ENCODE peak calls at places on chromosome 9, in five cellular contexts. H, C, W, X and V are unnamed samples.

GRCh38 chr9:35954942-35955546 is 2.9 kb downstream of the OR2S2 start:
- DNase-seq in H (no peak), C (peak; percentile 50), W (no peak), X (peak; percentile 56), V (no peak)

GRCh38 chr9:34983209-34983608 is 6.3 kb upstream of the DNAJB5 start:
- DNase-seq in H (no peak), C (no peak), W (no peak), X (no peak), V (no peak)

GRCh38 chr9:70602364-70603019 is 188.0 kb upstream of the KLF9 start:
- DNase-seq in H (peak; percentile 53), C (peak; percentile 50), W (peak; percentile 7), X (peak; percentile 64), V (peak; percentile 67)

GRCh38 chr9:72564517-72565281 is 43.3 kb downstream of the TMC1 start:
- DNase-seq in H (no peak), C (no peak), W (no peak), X (no peak), V (no peak)

GRCh38 chr9:94065535-94065961 is 18.7 kb upstream of the PTPDC1 start:
- DNase-seq in H (peak; percentile 61), C (peak; percentile 70), W (peak; percentile 25), X (peak; percentile 65), V (peak; percentile 65)

GRCh38 chr9:35818341-35818740 is 3.5 kb upstream of the HINT2 start:
- DNase-seq in H (no peak), C (no peak), W (no peak), X (no peak), V (no peak)

GRCh38 chr9:14246951-14247350 is 67.0 kb downstream of the NFIB start:
- DNase-seq in H (no peak), C (no peak), W (no peak), X (no peak), V (no peak)

GRCh38 chr9:126514037-126514821 is 99.5 kb upstream of the LMX1B start:
- DNase-seq in H (peak; percentile 61), C (peak; percentile 64), W (peak; percentile 52), X (no peak), V (peak; percentile 92)

GRCh38 chr9:113131689-113132151 is 19.1 kb upstream of the SLC31A2 start:
- DNase-seq in H (no peak), C (no peak), W (no peak), X (no peak), V (no peak)

GRCh38 chr9:8660383-8660782 is 860.8 kb upstream of the DMAC1 start:
- DNase-seq in H (peak; percentile 67), C (peak; percentile 59), W (no peak), X (no peak), V (no peak)

GRCh38 chr9:19788152-19788551 is 685 bp downstream of the SLC24A2 start:
- DNase-seq in H (no peak), C (no peak), W (no peak), X (no peak), V (no peak)

GRCh38 chr9:37002413-37003217 is 31.5 kb downstream of the PAX5 start:
- DNase-seq in H (no peak), C (no peak), W (no peak), X (no peak), V (no peak)

GRCh38 chr9:96382175-96382574 is 1.3 kb downstream of the SLC35D2 start:
- DNase-seq in H (no peak), C (no peak), W (no peak), X (peak; percentile 20), V (no peak)

GRCh38 chr9:72977670-72978069 is 24.8 kb upstream of the ALDH1A1 start:
- DNase-seq in H (no peak), C (no peak), W (no peak), X (no peak), V (no peak)

GRCh38 chr9:80775515-80775914 is 913.8 kb downstream of the TLE1 start:
- DNase-seq in H (no peak), C (no peak), W (no peak), X (no peak), V (no peak)

GRCh38 chr9:73239868-73240267 is 88.2 kb downstream of the ANXA1 start:
- DNase-seq in H (no peak), C (no peak), W (no peak), X (no peak), V (no peak)

GRCh38 chr9:128061305-128061704 is 5.8 kb downstream of the NAIF1 start:
- DNase-seq in H (no peak), C (no peak), W (no peak), X (no peak), V (no peak)

GRCh38 chr9:1071730-1072129 is 21.6 kb downstream of the DMRT2 start:
- DNase-seq in H (no peak), C (no peak), W (no peak), X (no peak), V (no peak)

GRCh38 chr9:13100914-13101572 is 178.4 kb downstream of the MPDZ start:
- DNase-seq in H (no peak), C (no peak), W (no peak), X (no peak), V (no peak)

GRCh38 chr9:34719021-34719768 is 9.3 kb upstream of the CCL21 start:
- DNase-seq in H (no peak), C (no peak), W (no peak), X (no peak), V (no peak)

GRCh38 chr9:18896531-18897179 is 136.4 kb downstream of the SAXO1 start:
- DNase-seq in H (no peak), C (no peak), W (no peak), X (no peak), V (no peak)

GRCh38 chr9:113564804-113565237 is 101.3 kb downstream of the RGS3 start:
- DNase-seq in H (peak; percentile 62), C (peak; percentile 85), W (no peak), X (no peak), V (peak; percentile 94)

GRCh38 chr9:20658677-20659473 is 25.2 kb upstream of the FOCAD start:
- DNase-seq in H (no peak), C (no peak), W (no peak), X (no peak), V (no peak)

DNA sequence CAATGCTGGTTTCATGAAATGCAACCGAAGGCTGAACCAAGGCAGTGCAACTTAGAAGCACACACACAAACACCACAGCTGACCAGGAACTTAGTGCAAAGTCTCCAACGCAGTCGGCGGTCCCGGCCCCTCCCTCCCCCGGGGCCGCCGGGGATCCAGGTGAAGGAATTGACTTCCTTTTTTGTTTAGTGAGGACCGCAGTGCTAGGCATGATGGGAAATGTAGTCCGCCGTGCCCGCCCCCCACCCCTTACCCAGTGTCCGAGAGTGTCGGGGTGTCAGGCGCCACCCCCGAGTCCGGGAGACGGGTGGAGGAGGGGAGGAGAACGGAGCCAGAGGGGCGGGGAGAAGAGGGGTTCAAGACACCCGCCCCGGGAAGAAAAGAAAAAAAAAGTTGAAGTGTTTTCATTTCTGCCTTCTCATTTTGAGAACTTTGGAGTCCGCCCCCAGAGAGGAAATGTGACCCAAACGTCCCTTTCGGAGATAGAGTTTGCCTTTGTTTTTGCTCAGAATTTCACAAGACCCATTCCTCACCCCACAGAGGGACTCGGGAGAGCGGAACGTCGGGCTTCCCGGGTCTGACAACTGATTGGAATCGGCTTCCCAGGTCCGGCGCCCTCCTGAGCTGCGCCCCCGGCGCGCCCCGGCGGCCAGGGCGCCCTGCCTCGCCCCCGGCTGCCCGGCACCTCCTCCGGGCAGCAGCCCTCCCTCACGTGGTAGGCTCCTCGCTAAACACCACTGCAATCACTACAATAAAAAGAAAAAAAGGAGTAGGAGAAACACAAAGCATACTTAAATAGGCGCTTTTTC is 2.0 kb downstream of the IER5L start:
- DNase-seq in H (peak; percentile 87), C (peak; percentile 87), W (peak; percentile 63), X (peak; percentile 89), V (peak; percentile 85)
- TF ChIP-seq POLR2A in H (peak; percentile 63), C (no peak), W (no peak), X (no peak), V (peak; percentile 14)

DNA sequence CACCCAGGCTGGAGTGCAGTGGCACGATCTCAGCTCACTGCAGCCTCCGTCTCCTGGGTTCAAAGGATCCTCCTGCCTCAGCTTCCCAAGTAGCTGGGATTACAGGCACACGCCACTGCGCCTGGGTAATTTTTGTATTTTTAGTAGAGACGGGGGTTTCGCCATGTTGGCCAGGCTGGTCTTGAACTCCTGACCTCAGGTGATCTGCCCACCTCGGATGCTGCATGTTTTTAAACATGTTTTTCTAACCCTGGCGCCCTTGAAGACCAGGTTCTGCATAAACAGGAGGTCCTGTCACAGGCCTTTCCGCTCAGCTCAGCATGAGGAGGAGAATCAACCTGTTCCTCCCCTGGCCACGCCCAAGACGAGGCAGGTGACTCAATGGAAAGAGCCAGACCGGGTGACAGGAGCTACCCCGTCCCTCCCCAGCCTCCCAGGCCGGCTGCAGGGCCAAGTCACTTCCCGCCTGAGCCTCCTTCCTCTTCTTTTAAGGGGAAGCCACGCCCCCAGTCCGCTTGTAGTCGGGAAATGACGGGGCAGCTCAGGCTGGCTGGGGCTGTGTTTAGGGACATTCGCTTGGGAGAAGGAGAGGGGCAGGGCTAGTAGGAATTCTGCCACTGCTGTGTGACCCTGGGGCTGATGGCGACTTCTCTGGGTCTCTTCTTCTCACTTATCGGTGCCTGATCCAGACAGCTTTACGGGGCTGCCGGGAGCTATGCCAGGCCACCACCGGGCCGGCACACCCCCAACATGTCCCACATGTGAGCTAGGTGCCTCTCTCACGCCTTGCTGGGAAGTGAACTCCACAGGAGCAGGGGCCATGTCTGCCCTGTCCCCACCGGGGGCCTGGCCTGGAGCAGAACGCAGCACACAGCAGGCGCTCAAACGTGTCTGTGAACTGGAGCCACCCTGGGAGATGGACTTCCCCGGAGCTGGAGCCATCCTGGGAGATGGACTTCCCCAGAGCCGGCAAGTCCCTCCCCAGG is 6.1 kb downstream of the NOTCH1 start:
- DNase-seq in H (peak; percentile 43), C (peak; percentile 96), W (peak; percentile 86), X (no peak), V (no peak)
- TF ChIP-seq POLR2A in H (no peak), C (no peak), W (no peak), X (no peak), V (no peak)

DNA sequence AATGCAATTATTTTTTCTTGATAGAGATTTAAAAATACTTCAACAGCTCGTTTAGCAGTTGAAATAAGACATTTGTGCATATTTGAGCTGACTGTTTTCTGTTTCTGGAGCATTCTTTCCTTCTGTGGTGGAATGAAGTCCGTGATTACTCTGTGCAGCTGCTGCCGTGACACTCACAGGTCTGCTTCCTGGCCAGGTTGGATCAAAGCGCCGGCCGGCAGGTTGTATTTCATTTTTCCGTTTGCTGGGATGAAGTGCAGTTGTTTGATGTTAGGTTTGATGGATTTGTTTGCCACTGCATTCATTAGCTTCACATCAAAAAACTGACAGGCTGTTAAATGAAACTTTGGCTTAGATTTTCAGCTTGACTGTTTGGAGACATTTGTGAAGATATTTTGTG is 140.1 kb downstream of the KDM4C start:
- DNase-seq in H (no peak), C (no peak), W (no peak), X (peak; percentile 97), V (no peak)
- TF ChIP-seq POLR2A in H (no peak), C (no peak), W (no peak), X (no peak), V (no peak)

DNA sequence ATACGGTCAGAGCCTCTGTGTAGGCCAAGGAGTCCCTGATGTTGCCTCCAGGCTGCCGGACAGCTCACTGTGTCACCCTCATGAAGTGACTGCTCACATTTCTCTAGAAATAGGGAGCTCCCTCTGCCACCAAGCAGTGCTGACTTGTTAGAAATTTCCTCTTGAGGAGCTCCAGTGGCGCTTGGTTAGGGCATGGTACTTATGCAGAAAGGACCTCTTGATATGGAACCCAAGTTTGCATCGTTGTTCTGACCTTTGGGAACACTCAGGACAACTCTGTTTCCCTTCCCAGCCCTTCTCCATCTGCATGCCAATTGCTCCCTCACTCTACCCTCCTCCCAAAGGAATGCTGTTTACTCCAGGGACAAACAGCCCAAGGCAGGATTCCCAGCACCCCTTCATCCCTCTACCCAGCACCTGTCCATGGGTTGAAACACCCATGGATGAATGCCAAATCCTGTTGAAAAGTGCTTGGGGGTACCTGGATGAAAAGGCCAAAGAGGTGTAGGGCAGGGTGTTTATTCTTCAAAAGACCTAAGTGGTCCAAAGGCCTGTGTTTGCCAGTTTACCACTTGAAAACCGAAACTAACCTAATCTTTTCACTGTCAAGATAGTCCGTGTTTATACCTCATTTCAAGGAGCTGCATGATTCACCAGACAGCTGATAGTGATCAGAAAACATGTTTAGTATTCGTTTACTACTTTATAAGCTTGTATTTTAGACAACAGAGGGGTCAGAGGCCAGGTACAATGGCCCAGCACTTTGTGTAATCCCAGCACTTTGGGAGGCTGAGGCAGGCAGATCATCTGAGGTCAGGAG is 51.1 kb downstream of the KLF4 start:
- DNase-seq in H (no peak), C (no peak), W (no peak), X (no peak), V (no peak)
- TF ChIP-seq POLR2A in H (no peak), C (no peak), W (no peak), X (no peak), V (no peak)